ENCODE peak calls at places on chromosome 19, in ten cellular contexts. F is lower leg skin; B is GM23338; J is brain microvascular endothelial cell; L is foreskin fibroblast; T is fibroblast of pulmonary artery; C is GM23248; S is tibial nerve; Z is right lobe of liver; V is Jurkat, Clone E6-1. R is an unnamed sample.

GRCh38 chr19:43784251-43784980 is 3.6 kb upstream of the KCNN4 start:
- DNase-seq in B (no peak), Z (no peak), F (no peak), L (peak), S (no peak), J (peak), V (peak), T (peak), C (peak), R (no peak)

GRCh38 chr19:15210323-15210774 is 9.6 kb upstream of the NOTCH3 start:
- DNase-seq in F (no peak), L (peak), Z (no peak), T (peak), J (peak), V (no peak), B (no peak), S (no peak), C (peak), R (no peak)

GRCh38 chr19:5329141-5329540 is 11.5 kb downstream of the PTPRS start:
- DNase-seq in L (no peak), F (no peak), V (no peak), J (no peak), S (no peak), B (no peak), C (no peak), T (no peak), Z (no peak), R (no peak)

GRCh38 chr19:45779231-45780145 is 2.8 kb downstream of the DMPK start:
- DNase-seq in S (peak), L (peak), J (no peak), C (peak), V (peak), T (peak), B (peak), Z (peak), F (peak), R (peak)

GRCh38 chr19:30679789-30680188 is 307.6 kb downstream of the ZNF536 start:
- DNase-seq in C (no peak), T (no peak), V (no peak), B (no peak), J (no peak), S (no peak), L (no peak), F (peak), Z (no peak), R (no peak)

GRCh38 chr19:58003153-58003828 is 671 bp upstream of the ZNF606 start:
- DNase-seq in B (peak), Z (no peak), S (no peak), L (peak), T (no peak), V (no peak), F (no peak), J (no peak), C (peak), R (no peak)

GRCh38 chr19:34990578-34991192 is 9.4 kb upstream of the GRAMD1A start:
- DNase-seq in B (no peak), T (no peak), S (no peak), F (no peak), Z (no peak), V (no peak), C (no peak), J (no peak), L (no peak), R (no peak)

GRCh38 chr19:35313614-35314013 is 15.4 kb upstream of the CD22 start:
- DNase-seq in Z (no peak), L (no peak), S (no peak), V (no peak), B (no peak), F (no peak), J (no peak), C (peak), T (no peak), R (no peak)

GRCh38 chr19:45547211-45547770 is 37.3 kb downstream of the OPA3 start:
- DNase-seq in S (no peak), B (no peak), L (no peak), C (no peak), Z (no peak), T (no peak), F (no peak), J (no peak), V (no peak), R (no peak)

GRCh38 chr19:15439821-15440641 is 9.7 kb downstream of the WIZ start:
- DNase-seq in V (no peak), B (no peak), Z (no peak), T (no peak), J (no peak), L (no peak), S (no peak), C (no peak), F (no peak), R (no peak)

GRCh38 chr19:33621811-33622504 is at the start of gene CHST8:
- DNase-seq in C (peak), B (peak), S (no peak), J (no peak), Z (peak), F (no peak), L (peak), T (peak), V (no peak), R (no peak)

GRCh38 chr19:16799740-16800139 is 29.5 kb upstream of the SIN3B start:
- DNase-seq in B (no peak), C (no peak), L (no peak), Z (no peak), J (no peak), S (no peak), F (no peak), V (no peak), T (no peak), R (no peak)

GRCh38 chr19:7288131-7288530 is 6.1 kb downstream of the INSR start:
- DNase-seq in B (no peak), J (no peak), F (no peak), T (no peak), L (no peak), Z (no peak), V (no peak), C (no peak), S (no peak), R (no peak)

GRCh38 chr19:7191946-7192691 is 102.1 kb downstream of the INSR start:
- DNase-seq in F (no peak), T (no peak), S (no peak), L (peak), V (peak), Z (no peak), C (peak), B (no peak), J (no peak), R (no peak)

GRCh38 chr19:2275588-2276428 is 6.2 kb downstream of the PEAK3 start:
- DNase-seq in B (peak), S (no peak), F (no peak), T (no peak), J (no peak), C (no peak), V (no peak), L (no peak), Z (no peak), R (no peak)

GRCh38 chr19:43503501-43504425 is 783 bp downstream of the PHLDB3 start:
- DNase-seq in F (peak), L (peak), B (peak), Z (peak), C (peak), S (peak), T (peak), J (peak), V (peak), R (peak)

GRCh38 chr19:1401138-1401888 is at the start of gene GAMT:
- DNase-seq in L (no peak), Z (peak), V (no peak), T (peak), B (peak), J (no peak), F (no peak), S (no peak), C (peak), R (no peak)

GRCh38 chr19:50794074-50794777 is 4.0 kb downstream of the ACP4 start:
- DNase-seq in T (no peak), F (no peak), S (no peak), L (peak), Z (no peak), V (peak), J (no peak), B (no peak), C (peak), R (no peak)

GRCh38 chr19:15283141-15283885 is 49.0 kb downstream of the BRD4 start:
- DNase-seq in C (peak), Z (no peak), B (no peak), J (peak), F (no peak), L (no peak), T (peak), V (no peak), S (no peak), R (no peak)

GRCh38 chr19:47013041-47013517 is 6.6 kb upstream of the NPAS1 start:
- DNase-seq in L (peak), S (peak), T (peak), J (peak), Z (peak), F (peak), C (peak), V (no peak), B (peak), R (no peak)

GRCh38 chr19:44582581-44583265 is 30.6 kb upstream of the IGSF23 start:
- DNase-seq in B (peak), Z (peak), V (peak), S (no peak), L (no peak), J (no peak), C (peak), F (peak), T (peak), R (no peak)

GRCh38 chr19:661427-662196 is 1.4 kb downstream of the RNF126 start:
- DNase-seq in C (peak), Z (no peak), S (no peak), F (no peak), T (no peak), B (no peak), J (no peak), V (no peak), L (no peak), R (no peak)

GRCh38 chr19:1376415-1376805 is 7.3 kb upstream of the NDUFS7 start:
- DNase-seq in B (no peak), V (no peak), Z (no peak), S (no peak), J (no peak), L (no peak), F (no peak), C (no peak), T (no peak), R (no peak)

GRCh38 chr19:35757231-35757748 is 461 bp upstream of the HSPB6 start:
- DNase-seq in S (peak), Z (peak), B (peak), J (peak), V (no peak), T (peak), F (peak), L (peak), C (peak), R (no peak)

GRCh38 chr19:47157455-47158321 is 27.1 kb downstream of the SAE1 start:
- DNase-seq in V (peak), T (peak), L (peak), S (no peak), J (peak), B (peak), F (peak), C (peak), Z (peak), R (no peak)

DNA sequence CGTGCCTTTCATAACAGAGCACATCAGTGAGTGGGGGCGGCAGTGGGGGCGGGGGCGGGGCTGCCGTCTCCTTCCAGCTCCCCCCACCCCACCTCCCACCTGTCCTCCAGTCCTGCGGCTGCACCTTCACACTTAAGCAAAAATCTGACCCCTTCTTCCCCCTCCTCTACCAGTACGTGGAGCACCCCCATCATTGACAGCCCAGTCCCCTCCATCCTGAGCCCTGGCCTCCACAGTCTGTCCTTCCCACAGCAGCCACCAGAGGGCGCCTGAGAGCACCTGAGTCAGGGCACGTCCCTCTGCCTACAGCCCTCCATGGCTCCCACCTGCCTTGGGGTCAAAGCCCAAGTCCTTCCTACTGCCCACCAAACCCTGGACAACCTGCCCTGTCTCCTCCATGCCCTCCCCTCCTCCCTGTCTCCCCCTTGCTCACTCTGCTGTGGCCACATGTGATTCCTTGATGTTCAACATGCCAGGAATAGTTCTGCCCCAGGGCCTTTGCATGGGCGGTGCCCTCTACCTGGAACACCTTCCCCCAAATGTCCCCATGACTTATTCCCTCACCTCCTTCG is 4.0 kb downstream of the EBI3 start:
- DNase-seq in V (peak), B (peak), F (no peak), S (no peak), L (no peak), T (peak), J (peak), Z (peak), C (peak), R (no peak)
- H3K4me3 ChIP-seq in V (no peak), B (no peak), F (no peak), S (no peak), L (no peak), T (no peak), J (no peak), Z (no peak), C (no peak), R (no peak)

GRCh38 chr19:53057904-53058579 is 13.5 kb downstream of the ERVV-2 start:
- DNase-seq in J (no peak), V (no peak), L (peak), B (peak), C (peak), Z (no peak), T (no peak), F (no peak), S (no peak), R (no peak)
- H3K4me3 ChIP-seq in J (no peak), V (no peak), L (peak), B (peak), C (peak), Z (no peak), T (peak), F (no peak), S (no peak), R (no peak)

DNA sequence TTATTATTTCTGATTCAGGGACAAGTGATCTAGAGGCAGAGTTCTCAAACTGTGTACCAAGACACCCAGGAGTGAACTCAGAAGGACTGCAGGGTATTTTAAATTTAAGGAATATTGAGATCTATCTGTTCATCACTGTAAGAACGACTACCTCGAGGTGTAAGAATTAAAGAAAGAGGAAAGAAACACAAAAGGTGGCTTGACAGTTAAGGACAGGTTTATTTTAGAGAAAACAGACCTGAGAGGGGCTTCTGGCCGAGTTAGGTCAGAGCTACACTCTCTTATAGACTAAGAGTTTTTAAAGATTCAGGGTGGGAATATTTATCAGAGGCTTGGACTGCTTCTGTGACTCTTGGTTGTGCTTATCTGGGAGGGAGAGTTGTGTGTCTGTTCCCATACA is 12.6 kb upstream of the NLRP5 start:
- DNase-seq in S (no peak), V (no peak), L (no peak), J (no peak), B (peak), Z (no peak), F (no peak), T (no peak), C (no peak), R (no peak)
- H3K4me3 ChIP-seq in S (no peak), V (no peak), L (no peak), J (no peak), B (no peak), Z (no peak), F (no peak), T (no peak), C (no peak), R (no peak)

DNA sequence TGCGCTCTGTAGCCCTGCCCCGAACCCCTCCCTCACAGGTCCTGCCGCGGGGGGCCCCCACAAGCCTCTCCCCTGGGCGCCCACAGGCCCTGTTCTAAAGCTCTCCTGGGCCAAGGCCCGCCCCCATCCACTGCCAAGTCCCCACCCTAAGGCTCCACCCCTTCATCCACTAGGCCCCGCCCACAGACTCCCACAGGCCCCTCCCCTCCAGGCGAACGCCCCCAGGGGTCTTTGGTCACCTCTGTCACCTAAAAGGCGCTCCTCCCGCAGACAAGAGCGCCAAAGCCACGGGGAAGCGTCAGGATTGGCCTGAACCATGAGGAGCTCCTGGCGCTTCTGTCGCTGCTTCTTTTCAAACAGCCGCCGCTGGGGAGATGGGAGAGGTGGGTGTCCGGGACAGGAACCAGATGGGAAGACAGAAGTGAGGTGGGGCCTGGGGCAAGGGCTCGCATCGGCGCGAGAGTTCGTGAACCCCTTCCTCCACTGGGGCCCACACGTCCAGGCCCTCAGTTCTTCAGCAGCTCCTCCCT is 2.3 kb downstream of the TULP2 start:
- DNase-seq in C (peak), Z (peak), L (no peak), V (no peak), B (peak), S (peak), F (peak), J (no peak), T (peak), R (no peak)
- H3K4me3 ChIP-seq in C (peak), Z (peak), L (peak), V (no peak), B (peak), S (peak), F (no peak), J (peak), T (peak), R (no peak)

GRCh38 chr19:54415208-54415900 is at the start of gene TTYH1:
- DNase-seq in T (no peak), Z (no peak), C (no peak), V (no peak), B (peak), F (no peak), L (no peak), S (no peak), J (no peak), R (no peak)
- H3K4me3 ChIP-seq in T (no peak), Z (no peak), C (no peak), V (peak), B (peak), F (no peak), L (no peak), S (peak), J (no peak), R (peak)